ENCODE peak calls at places on chromosomes 16 and 17, in five cellular contexts. One of them, this sample, is unnamed.

GRCh38 chr17:55547027-55547670 is 35.9 kb upstream of the SMIM36 start:
- DNase-seq in stomach: no peak
- DNase-seq in stimulated activated CD4-positive, alpha-beta T cell treated with anti-CD3 and anti-CD28 coated beads, Interleukin-15, amount 100 ng/mL, for 24 hours: no peak
- DNase-seq in mucosa of descending colon: no peak
- DNase-seq in T-helper 17 cell: no peak
- DNase-seq in this sample: no peak

GRCh38 chr17:79808763-79809529 is 12.1 kb upstream of the CBX8 start:
- DNase-seq in mucosa of descending colon: no peak
- DNase-seq in stomach: peak
- DNase-seq in stimulated activated CD4-positive, alpha-beta T cell treated with anti-CD3 and anti-CD28 coated beads, Interleukin-15, amount 100 ng/mL, for 24 hours: no peak
- DNase-seq in T-helper 17 cell: no peak
- DNase-seq in this sample: peak

GRCh38 chr17:41645371-41646063 is 21.1 kb upstream of the KRT17 start:
- DNase-seq in stomach: no peak
- DNase-seq in mucosa of descending colon: no peak
- DNase-seq in T-helper 17 cell: no peak
- DNase-seq in stimulated activated CD4-positive, alpha-beta T cell treated with anti-CD3 and anti-CD28 coated beads, Interleukin-15, amount 100 ng/mL, for 24 hours: no peak
- DNase-seq in this sample: no peak

GRCh38 chr16:89244754-89245153 is 27.3 kb downstream of the ZNF778 start:
- DNase-seq in T-helper 17 cell: no peak
- DNase-seq in mucosa of descending colon: no peak
- DNase-seq in stimulated activated CD4-positive, alpha-beta T cell treated with anti-CD3 and anti-CD28 coated beads, Interleukin-15, amount 100 ng/mL, for 24 hours: no peak
- DNase-seq in stomach: no peak
- DNase-seq in this sample: peak

GRCh38 chr17:8386841-8387240 is 3.8 kb upstream of the RPL26 start:
- DNase-seq in mucosa of descending colon: no peak
- DNase-seq in stimulated activated CD4-positive, alpha-beta T cell treated with anti-CD3 and anti-CD28 coated beads, Interleukin-15, amount 100 ng/mL, for 24 hours: no peak
- DNase-seq in T-helper 17 cell: no peak
- DNase-seq in stomach: no peak
- DNase-seq in this sample: no peak

GRCh38 chr17:78529871-78530670 is 47.1 kb downstream of the DNAH17 start:
- DNase-seq in T-helper 17 cell: no peak
- DNase-seq in stimulated activated CD4-positive, alpha-beta T cell treated with anti-CD3 and anti-CD28 coated beads, Interleukin-15, amount 100 ng/mL, for 24 hours: no peak
- DNase-seq in stomach: peak
- DNase-seq in mucosa of descending colon: peak
- DNase-seq in this sample: peak

GRCh38 chr17:75124041-75124818 is 7.3 kb downstream of the NT5C start:
- DNase-seq in T-helper 17 cell: peak
- DNase-seq in mucosa of descending colon: peak
- DNase-seq in stimulated activated CD4-positive, alpha-beta T cell treated with anti-CD3 and anti-CD28 coated beads, Interleukin-15, amount 100 ng/mL, for 24 hours: peak
- DNase-seq in stomach: peak
- DNase-seq in this sample: peak

GRCh38 chr17:78707016-78707415 is 75.1 kb downstream of the CYTH1 start:
- DNase-seq in stomach: no peak
- DNase-seq in T-helper 17 cell: no peak
- DNase-seq in stimulated activated CD4-positive, alpha-beta T cell treated with anti-CD3 and anti-CD28 coated beads, Interleukin-15, amount 100 ng/mL, for 24 hours: no peak
- DNase-seq in mucosa of descending colon: no peak
- DNase-seq in this sample: no peak

GRCh38 chr16:69171325-69172095 is 15.5 kb upstream of the SNTB2 start:
- DNase-seq in T-helper 17 cell: no peak
- DNase-seq in stimulated activated CD4-positive, alpha-beta T cell treated with anti-CD3 and anti-CD28 coated beads, Interleukin-15, amount 100 ng/mL, for 24 hours: no peak
- DNase-seq in mucosa of descending colon: no peak
- DNase-seq in stomach: no peak
- DNase-seq in this sample: no peak

GRCh38 chr17:78723001-78723796 is 58.9 kb downstream of the CYTH1 start:
- DNase-seq in mucosa of descending colon: no peak
- DNase-seq in stimulated activated CD4-positive, alpha-beta T cell treated with anti-CD3 and anti-CD28 coated beads, Interleukin-15, amount 100 ng/mL, for 24 hours: no peak
- DNase-seq in stomach: no peak
- DNase-seq in T-helper 17 cell: no peak
- DNase-seq in this sample: no peak

GRCh38 chr17:37050905-37051304 is 102.2 kb downstream of the AATF start:
- DNase-seq in stomach: no peak
- DNase-seq in T-helper 17 cell: no peak
- DNase-seq in stimulated activated CD4-positive, alpha-beta T cell treated with anti-CD3 and anti-CD28 coated beads, Interleukin-15, amount 100 ng/mL, for 24 hours: no peak
- DNase-seq in mucosa of descending colon: no peak
- DNase-seq in this sample: peak

GRCh38 chr16:28930652-28931051 is 1.1 kb upstream of the CD19 start:
- DNase-seq in stimulated activated CD4-positive, alpha-beta T cell treated with anti-CD3 and anti-CD28 coated beads, Interleukin-15, amount 100 ng/mL, for 24 hours: no peak
- DNase-seq in mucosa of descending colon: peak
- DNase-seq in stomach: no peak
- DNase-seq in T-helper 17 cell: no peak
- DNase-seq in this sample: no peak

GRCh38 chr16:79571065-79571697 is 29.4 kb downstream of the MAF start:
- DNase-seq in mucosa of descending colon: no peak
- DNase-seq in T-helper 17 cell: no peak
- DNase-seq in stomach: no peak
- DNase-seq in stimulated activated CD4-positive, alpha-beta T cell treated with anti-CD3 and anti-CD28 coated beads, Interleukin-15, amount 100 ng/mL, for 24 hours: no peak
- DNase-seq in this sample: no peak

This sample was measured in small intestine.